ENCODE peak calls at places on chromosomes 13 and 19, in four cellular contexts. One of them, this sample, is unnamed.

GRCh38 chr13:97749174-97749573 is 204.3 kb upstream of the IPO5 start:
- DNase-seq in H1: no peak
- DNase-seq in SK-N-SH: no peak
- DNase-seq in GM12891: no peak
- DNase-seq in this sample: no peak

GRCh38 chr19:45400192-45400591 is 4.7 kb downstream of the PPP1R13L start:
- DNase-seq in H1: no peak
- DNase-seq in SK-N-SH: no peak
- DNase-seq in GM12891: no peak
- DNase-seq in this sample: no peak

GRCh38 chr19:41774515-41774980 is 19.2 kb downstream of the CEACAM6 start:
- DNase-seq in H1: no peak
- DNase-seq in SK-N-SH: no peak
- DNase-seq in GM12891: no peak
- DNase-seq in this sample: no peak

GRCh38 chr13:41577437-41577836 is 120.1 kb downstream of the RGCC start:
- DNase-seq in H1: no peak
- DNase-seq in SK-N-SH: no peak
- DNase-seq in GM12891: no peak
- DNase-seq in this sample: no peak

GRCh38 chr13:99033814-99034213 is 56.0 kb upstream of the DOCK9 start:
- DNase-seq in H1: no peak
- DNase-seq in SK-N-SH: peak; percentile 34
- DNase-seq in GM12891: no peak
- DNase-seq in this sample: no peak

GRCh38 chr19:30425885-30426838 is 54.0 kb downstream of the ZNF536 start:
- DNase-seq in H1: no peak
- DNase-seq in SK-N-SH: no peak
- DNase-seq in GM12891: no peak
- DNase-seq in this sample: no peak

GRCh38 chr13:49063526-49063925 is 87.8 kb downstream of the FNDC3A start:
- DNase-seq in H1: no peak
- DNase-seq in SK-N-SH: no peak
- DNase-seq in GM12891: no peak
- DNase-seq in this sample: no peak

GRCh38 chr19:18117364-18117691 is 19.8 kb downstream of the MAST3 start:
- DNase-seq in H1: no peak
- DNase-seq in SK-N-SH: no peak
- DNase-seq in GM12891: no peak
- DNase-seq in this sample: no peak

GRCh38 chr19:7348587-7349230 is at the start of gene ARHGEF18:
- DNase-seq in H1: no peak
- DNase-seq in SK-N-SH: no peak
- DNase-seq in GM12891: no peak
- DNase-seq in this sample: peak; percentile 48

GRCh38 chr19:37988758-37989635 is 82.0 kb downstream of the SIPA1L3 start:
- DNase-seq in H1: no peak
- DNase-seq in SK-N-SH: no peak
- DNase-seq in GM12891: no peak
- DNase-seq in this sample: no peak

GRCh38 chr19:44315883-44316282 is 11.1 kb upstream of the ZNF235 start:
- DNase-seq in H1: no peak
- DNase-seq in SK-N-SH: no peak
- DNase-seq in GM12891: no peak
- DNase-seq in this sample: no peak

GRCh38 chr13:28826368-28826767 is 6.2 kb downstream of the MTUS2 start:
- DNase-seq in H1: no peak
- DNase-seq in SK-N-SH: no peak
- DNase-seq in GM12891: no peak
- DNase-seq in this sample: no peak

GRCh38 chr13:20360041-20360491 is 127.9 kb upstream of the GJB6 start:
- DNase-seq in H1: no peak
- DNase-seq in SK-N-SH: no peak
- DNase-seq in GM12891: no peak
- DNase-seq in this sample: no peak

GRCh38 chr13:94119360-94119936 is 360.0 kb downstream of the DCT start:
- DNase-seq in H1: no peak
- DNase-seq in SK-N-SH: no peak
- DNase-seq in GM12891: no peak
- DNase-seq in this sample: no peak
- TF ChIP-seq POLR2AphosphoS5 in H1: no peak
- TF ChIP-seq POLR2AphosphoS5 in SK-N-SH: no peak
- TF ChIP-seq POLR2AphosphoS5 in GM12891: no peak
- TF ChIP-seq POLR2AphosphoS5 in this sample: no peak

GRCh38 chr19:2529473-2529918 is 53.6 kb downstream of the GADD45B start:
- DNase-seq in H1: no peak
- DNase-seq in SK-N-SH: no peak
- DNase-seq in GM12891: no peak
- DNase-seq in this sample: no peak

GRCh38 chr19:2534374-2535050 is 58.6 kb downstream of the GADD45B start:
- DNase-seq in H1: no peak
- DNase-seq in SK-N-SH: no peak
- DNase-seq in GM12891: no peak
- DNase-seq in this sample: no peak

GRCh38 chr19:2533686-2534085 is 57.8 kb downstream of the GADD45B start:
- DNase-seq in H1: no peak
- DNase-seq in SK-N-SH: no peak
- DNase-seq in GM12891: no peak
- DNase-seq in this sample: no peak

GRCh38 chr19:2533072-2533425 is 57.1 kb downstream of the GADD45B start:
- DNase-seq in H1: no peak
- DNase-seq in SK-N-SH: no peak
- DNase-seq in GM12891: no peak
- DNase-seq in this sample: no peak

GRCh38 chr19:2532252-2533071 is 56.5 kb downstream of the GADD45B start:
- DNase-seq in H1: no peak
- DNase-seq in SK-N-SH: no peak
- DNase-seq in GM12891: no peak
- DNase-seq in this sample: no peak
- TF ChIP-seq POLR2AphosphoS5 in H1: no peak
- TF ChIP-seq POLR2AphosphoS5 in SK-N-SH: no peak
- TF ChIP-seq POLR2AphosphoS5 in GM12891: no peak
- TF ChIP-seq POLR2AphosphoS5 in this sample: no peak

GRCh38 chr13:77896536-77896935 is 22.1 kb downstream of the EDNRB start:
- DNase-seq in H1: no peak
- DNase-seq in SK-N-SH: no peak
- DNase-seq in GM12891: no peak
- DNase-seq in this sample: no peak
- TF ChIP-seq POLR2AphosphoS5 in H1: no peak
- TF ChIP-seq POLR2AphosphoS5 in SK-N-SH: no peak
- TF ChIP-seq POLR2AphosphoS5 in GM12891: no peak
- TF ChIP-seq POLR2AphosphoS5 in this sample: no peak

GRCh38 chr13:30736461-30736860 is 1.1 kb downstream of the ALOX5AP start:
- DNase-seq in H1: no peak
- DNase-seq in SK-N-SH: no peak
- DNase-seq in GM12891: no peak
- DNase-seq in this sample: no peak

GRCh38 chr13:30736921-30737320 is 1.6 kb downstream of the ALOX5AP start:
- DNase-seq in H1: no peak
- DNase-seq in SK-N-SH: no peak
- DNase-seq in GM12891: no peak
- DNase-seq in this sample: no peak

GRCh38 chr13:30738946-30739528 is 3.7 kb downstream of the ALOX5AP start:
- DNase-seq in H1: no peak
- DNase-seq in SK-N-SH: no peak
- DNase-seq in GM12891: no peak
- DNase-seq in this sample: no peak

GRCh38 chr13:30738526-30738925 is 3.2 kb downstream of the ALOX5AP start:
- DNase-seq in H1: no peak
- DNase-seq in SK-N-SH: no peak
- DNase-seq in GM12891: no peak
- DNase-seq in this sample: no peak

GRCh38 chr13:30737511-30738342 is 2.4 kb downstream of the ALOX5AP start:
- DNase-seq in H1: no peak
- DNase-seq in SK-N-SH: no peak
- DNase-seq in GM12891: no peak
- DNase-seq in this sample: no peak
- TF ChIP-seq POLR2AphosphoS5 in H1: no peak
- TF ChIP-seq POLR2AphosphoS5 in SK-N-SH: no peak
- TF ChIP-seq POLR2AphosphoS5 in GM12891: no peak
- TF ChIP-seq POLR2AphosphoS5 in this sample: no peak